ENCODE peak calls at places on chromosomes 7 and 10, in eight cellular contexts. P is RWPE1, J is AG04450, Z is nephron progenitor cell, F is heart right ventricle, N is IMR-90, K is WTC11, E is AG10803. Q is an unnamed sample.

GRCh38 chr10:80465839-80466590 is 11.9 kb downstream of the TSPAN14 start:
- DNase-seq in P (no peak), J (no peak), Z (no peak), F (no peak), N (no peak), K (no peak), E (no peak), Q (no peak)

GRCh38 chr10:10804998-10805737 is 212.5 kb upstream of the CELF2 start:
- DNase-seq in P (peak; percentile 79), J (no peak), Z (no peak), F (no peak), N (peak; percentile 77), K (no peak), E (peak; percentile 88), Q (no peak)

GRCh38 chr7:65968256-65969185 is 13.5 kb downstream of the GUSB start:
- DNase-seq in P (no peak), J (no peak), Z (no peak), F (no peak), N (no peak), K (no peak), E (no peak), Q (peak; percentile 83)

GRCh38 chr7:45921699-45922519 is 837 bp upstream of the IGFBP3 start:
- DNase-seq in P (peak; percentile 42), J (no peak), Z (peak; percentile 80), F (peak; percentile 57), N (peak; percentile 75), K (peak; percentile 80), E (peak; percentile 78), Q (no peak)

GRCh38 chr7:45888185-45888992 is at the start of gene IGFBP1:
- DNase-seq in P (no peak), J (no peak), Z (peak; percentile 63), F (no peak), N (peak; percentile 25), K (peak; percentile 29), E (peak; percentile 28), Q (no peak)

GRCh38 chr10:108970016-108970415 is 953.3 kb downstream of the XPNPEP1 start:
- DNase-seq in P (peak; percentile 5), J (no peak), Z (peak; percentile 61), F (no peak), N (peak; percentile 8), K (peak; percentile 41), E (peak; percentile 10), Q (no peak)

GRCh38 chr7:47248797-47249196 is 333.1 kb downstream of the TNS3 start:
- DNase-seq in P (no peak), J (no peak), Z (no peak), F (no peak), N (no peak), K (no peak), E (no peak), Q (no peak)

GRCh38 chr10:104580774-104581675 is 60.1 kb upstream of the SORCS3 start:
- DNase-seq in P (peak; percentile 71), J (peak; percentile 38), Z (peak; percentile 85), F (peak; percentile 48), N (peak; percentile 51), K (peak; percentile 81), E (peak; percentile 61), Q (no peak)

GRCh38 chr7:46444266-46444665 is 523.2 kb upstream of the IGFBP3 start:
- DNase-seq in P (peak; percentile 3), J (no peak), Z (no peak), F (no peak), N (no peak), K (no peak), E (peak; percentile 21), Q (no peak)

GRCh38 chr7:33418251-33418701 is 288.9 kb downstream of the BBS9 start:
- DNase-seq in P (no peak), J (no peak), Z (peak; percentile 24), F (no peak), N (peak; percentile 60), K (peak; percentile 54), E (peak; percentile 78), Q (no peak)

GRCh38 chr10:130076681-130077080 is 33.9 kb downstream of the C10orf143 start:
- DNase-seq in P (no peak), J (no peak), Z (no peak), F (no peak), N (no peak), K (no peak), E (no peak), Q (no peak)

GRCh38 chr10:98664329-98665042 is 217.8 kb upstream of the HPS1 start:
- DNase-seq in P (peak; percentile 36), J (no peak), Z (no peak), F (no peak), N (peak; percentile 7), K (peak; percentile 47), E (peak; percentile 9), Q (no peak)

GRCh38 chr10:49504528-49504927 is 34.4 kb downstream of the ERCC6 start:
- DNase-seq in P (no peak), J (no peak), Z (no peak), F (no peak), N (no peak), K (no peak), E (no peak), Q (no peak)

GRCh38 chr7:107180378-107180777 is 11.6 kb downstream of the HBP1 start:
- DNase-seq in P (peak; percentile 37), J (peak; percentile 75), Z (no peak), F (no peak), N (peak; percentile 88), K (no peak), E (peak; percentile 50), Q (no peak)

GRCh38 chr7:151437163-151437553 is 2.8 kb downstream of the CRYGN start:
- DNase-seq in P (no peak), J (no peak), Z (no peak), F (no peak), N (no peak), K (no peak), E (no peak), Q (no peak)

GRCh38 chr7:48366096-48366495 is 194.8 kb downstream of the ABCA13 start:
- DNase-seq in P (peak; percentile 82), J (no peak), Z (no peak), F (no peak), N (no peak), K (no peak), E (no peak), Q (no peak)

GRCh38 chr10:94123253-94123995 is 129.7 kb downstream of the PLCE1 start:
- DNase-seq in P (peak; percentile 83), J (peak; percentile 83), Z (no peak), F (no peak), N (peak; percentile 93), K (no peak), E (peak; percentile 91), Q (no peak)

GRCh38 chr7:20624666-20625385 is 9.4 kb downstream of the ABCB5 start:
- DNase-seq in P (no peak), J (no peak), Z (no peak), F (no peak), N (no peak), K (no peak), E (no peak), Q (peak; percentile 51)

GRCh38 chr10:15313844-15314243 is 57.2 kb downstream of the FAM171A1 start:
- DNase-seq in P (no peak), J (no peak), Z (no peak), F (no peak), N (no peak), K (no peak), E (no peak), Q (no peak)

GRCh38 chr7:75617634-75618234 is 121.0 kb downstream of the HIP1 start:
- DNase-seq in P (no peak), J (no peak), Z (no peak), F (peak; percentile 63), N (no peak), K (no peak), E (peak; percentile 51), Q (no peak)

GRCh38 chr7:128889121-128889520 is 21.4 kb downstream of the KCP start:
- DNase-seq in P (peak; percentile 58), J (no peak), Z (no peak), F (no peak), N (no peak), K (no peak), E (no peak), Q (peak; percentile 34)

GRCh38 chr10:100999742-101000601 is at the start of gene LZTS2:
- DNase-seq in P (no peak), J (no peak), Z (peak; percentile 77), F (peak; percentile 51), N (no peak), K (no peak), E (no peak), Q (peak; percentile 84)

GRCh38 chr7:100044719-100045118 is 4.9 kb upstream of the ZSCAN21 start:
- DNase-seq in P (peak; percentile 33), J (no peak), Z (no peak), F (no peak), N (no peak), K (no peak), E (no peak), Q (no peak)

GRCh38 chr7:132321387-132321786 is 254.9 kb downstream of the PLXNA4 start:
- DNase-seq in P (no peak), J (no peak), Z (peak; percentile 39), F (no peak), N (no peak), K (no peak), E (peak; percentile 31), Q (no peak)
- TF ChIP-seq CTCF in P (no peak), J (no peak), Z (peak; percentile 10), F (no peak), N (no peak), K (no peak), E (peak; percentile 17), Q (peak; percentile 66)

GRCh38 chr10:59622320-59622901 is 87.2 kb downstream of the SLC16A9 start:
- DNase-seq in P (peak; percentile 30), J (peak; percentile 11), Z (peak; percentile 48), F (peak; percentile 21), N (peak; percentile 61), K (peak; percentile 54), E (peak; percentile 64), Q (no peak)
- TF ChIP-seq CTCF in P (peak; percentile 61), J (peak; percentile 59), Z (peak; percentile 62), F (peak; percentile 68), N (peak; percentile 59), K (peak; percentile 66), E (peak; percentile 68), Q (peak; percentile 86)

GRCh38 chr7:123492485-123492884 is 41.9 kb downstream of the IQUB start:
- DNase-seq in P (no peak), J (no peak), Z (no peak), F (no peak), N (no peak), K (no peak), E (no peak), Q (no peak)
- TF ChIP-seq CTCF in P (no peak), J (no peak), Z (no peak), F (no peak), N (no peak), K (no peak), E (peak; percentile 16), Q (peak; percentile 17)

DNA sequence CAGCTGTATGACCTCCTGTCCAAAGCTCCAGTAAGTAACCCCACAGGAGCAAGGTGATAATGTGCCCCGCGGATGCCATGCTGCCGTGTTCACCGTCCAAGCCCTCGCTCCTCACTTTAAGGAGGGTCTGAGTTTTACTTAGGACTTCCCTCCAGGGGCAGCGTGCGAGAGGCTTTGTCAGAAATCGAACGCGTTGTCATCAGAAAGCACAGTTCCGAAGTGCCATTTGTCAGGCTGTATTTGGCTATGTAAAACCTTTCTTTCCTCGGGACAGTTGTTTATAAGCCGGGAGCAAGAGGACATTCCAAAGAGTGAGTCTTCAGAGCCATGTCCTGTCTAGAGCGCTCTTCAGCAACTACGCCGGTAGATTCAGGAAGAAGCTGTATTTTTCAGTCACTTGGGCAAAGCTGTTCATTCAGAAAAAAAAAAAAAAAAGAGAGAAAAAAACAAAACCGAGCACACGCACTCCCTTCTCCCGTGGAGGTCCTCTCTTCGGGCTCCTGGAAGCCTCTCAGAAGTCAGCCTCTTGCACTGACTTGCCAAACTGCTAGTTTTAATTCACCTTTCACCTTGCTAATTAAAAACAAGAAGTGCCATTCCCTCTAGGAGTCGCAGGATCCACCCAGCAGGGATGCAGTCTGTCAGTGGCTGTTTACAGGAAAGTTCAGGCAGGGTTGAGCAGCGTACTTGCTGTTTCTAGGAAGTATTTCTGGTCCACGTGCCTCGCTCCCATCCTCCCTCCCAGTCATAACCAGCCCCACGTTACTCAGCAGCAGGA is at the start of gene SEMA3E:
- DNase-seq in P (no peak), J (no peak), Z (peak; percentile 24), F (no peak), N (peak; percentile 35), K (peak; percentile 52), E (peak; percentile 20), Q (no peak)
- TF ChIP-seq CTCF in P (no peak), J (no peak), Z (no peak), F (no peak), N (no peak), K (no peak), E (no peak), Q (peak; percentile 40)